ENCODE peak calls at places on chromosomes 6 and 20, in eight cellular contexts. One of them, this sample, is unnamed.
A peak's percentile ranks its signal among the peaks of the same experiment; 100 is the strongest.

GRCh38 chr6:44668391-44668930 is 281.0 kb downstream of the CDC5L start:
- DNase-seq in HepG2: no peak
- DNase-seq in endothelial cell of umbilical vein: no peak
- DNase-seq in K562: no peak
- DNase-seq in H1: no peak
- DNase-seq in A549: no peak
- DNase-seq in GM12878: no peak
- DNase-seq in HCT116: no peak
- DNase-seq in this sample: no peak

GRCh38 chr6:28585335-28585734 is 59.7 kb downstream of the GPX5 start:
- DNase-seq in HCT116: no peak
- DNase-seq in K562: peak; percentile 31
- DNase-seq in HepG2: peak; percentile 55
- DNase-seq in H1: no peak
- DNase-seq in GM12878: no peak
- DNase-seq in A549: no peak
- DNase-seq in endothelial cell of umbilical vein: no peak
- DNase-seq in this sample: peak; percentile 22

GRCh38 chr20:46872315-46873211 is 22.1 kb upstream of the EYA2 start:
- DNase-seq in HCT116: peak; percentile 13
- DNase-seq in A549: no peak
- DNase-seq in H1: no peak
- DNase-seq in HepG2: no peak
- DNase-seq in GM12878: no peak
- DNase-seq in endothelial cell of umbilical vein: no peak
- DNase-seq in K562: peak; percentile 19
- DNase-seq in this sample: peak; percentile 8

GRCh38 chr20:31968299-31969126 is 562 bp downstream of the XKR7 start:
- DNase-seq in endothelial cell of umbilical vein: peak; percentile 69
- DNase-seq in GM12878: no peak
- DNase-seq in HepG2: peak; percentile 64
- DNase-seq in K562: peak; percentile 96
- DNase-seq in H1: peak; percentile 77
- DNase-seq in A549: peak; percentile 81
- DNase-seq in HCT116: no peak
- DNase-seq in this sample: peak; percentile 87

GRCh38 chr6:28544211-28544610 is 18.5 kb downstream of the GPX5 start:
- DNase-seq in endothelial cell of umbilical vein: no peak
- DNase-seq in H1: no peak
- DNase-seq in GM12878: no peak
- DNase-seq in HepG2: no peak
- DNase-seq in K562: no peak
- DNase-seq in HCT116: no peak
- DNase-seq in A549: no peak
- DNase-seq in this sample: peak; percentile 34

GRCh38 chr20:17657079-17657825 is 24.8 kb downstream of the RRBP1 start:
- DNase-seq in HepG2: no peak
- DNase-seq in HCT116: no peak
- DNase-seq in GM12878: no peak
- DNase-seq in K562: no peak
- DNase-seq in H1: no peak
- DNase-seq in A549: no peak
- DNase-seq in endothelial cell of umbilical vein: no peak
- DNase-seq in this sample: no peak

GRCh38 chr6:85041376-85041775 is 277.0 kb upstream of the TBX18 start:
- DNase-seq in HCT116: no peak
- DNase-seq in endothelial cell of umbilical vein: peak; percentile 86
- DNase-seq in K562: no peak
- DNase-seq in A549: no peak
- DNase-seq in GM12878: peak; percentile 5
- DNase-seq in H1: no peak
- DNase-seq in HepG2: no peak
- DNase-seq in this sample: peak; percentile 42

GRCh38 chr20:32017711-32018251 is 7.5 kb downstream of the CCM2L start:
- DNase-seq in endothelial cell of umbilical vein: no peak
- DNase-seq in K562: peak; percentile 76
- DNase-seq in GM12878: no peak
- DNase-seq in A549: peak; percentile 46
- DNase-seq in HCT116: peak; percentile 79
- DNase-seq in H1: peak; percentile 85
- DNase-seq in HepG2: peak; percentile 69
- DNase-seq in this sample: peak; percentile 39

GRCh38 chr6:61622601-61623000 is 663.4 kb downstream of the KHDRBS2 start:
- DNase-seq in H1: no peak
- DNase-seq in K562: no peak
- DNase-seq in HCT116: no peak
- DNase-seq in GM12878: no peak
- DNase-seq in A549: no peak
- DNase-seq in endothelial cell of umbilical vein: no peak
- DNase-seq in HepG2: no peak
- DNase-seq in this sample: no peak

GRCh38 chr6:40399888-40400468 is 187.2 kb downstream of the LRFN2 start:
- DNase-seq in HCT116: no peak
- DNase-seq in A549: no peak
- DNase-seq in H1: no peak
- DNase-seq in GM12878: no peak
- DNase-seq in endothelial cell of umbilical vein: no peak
- DNase-seq in HepG2: no peak
- DNase-seq in K562: peak; percentile 46
- DNase-seq in this sample: no peak

GRCh38 chr6:148239215-148239614 is 103.4 kb upstream of the SASH1 start:
- DNase-seq in H1: no peak
- DNase-seq in GM12878: no peak
- DNase-seq in K562: no peak
- DNase-seq in HCT116: no peak
- DNase-seq in endothelial cell of umbilical vein: no peak
- DNase-seq in A549: no peak
- DNase-seq in HepG2: no peak
- DNase-seq in this sample: no peak

GRCh38 chr6:37289931-37290330 is 32.0 kb upstream of the TMEM217 start:
- DNase-seq in H1: no peak
- DNase-seq in K562: no peak
- DNase-seq in endothelial cell of umbilical vein: no peak
- DNase-seq in A549: no peak
- DNase-seq in GM12878: no peak
- DNase-seq in HCT116: no peak
- DNase-seq in HepG2: no peak
- DNase-seq in this sample: no peak

GRCh38 chr6:125201961-125202729 is 48.6 kb downstream of the TPD52L1 start:
- DNase-seq in A549: peak; percentile 35
- DNase-seq in HepG2: no peak
- DNase-seq in endothelial cell of umbilical vein: peak; percentile 77
- DNase-seq in K562: peak; percentile 27
- DNase-seq in GM12878: no peak
- DNase-seq in H1: no peak
- DNase-seq in HCT116: peak; percentile 81
- DNase-seq in this sample: no peak

GRCh38 chr20:13648291-13648690 is 9.6 kb upstream of the TASP1 start:
- DNase-seq in HCT116: no peak
- DNase-seq in GM12878: no peak
- DNase-seq in K562: no peak
- DNase-seq in endothelial cell of umbilical vein: no peak
- DNase-seq in H1: no peak
- DNase-seq in HepG2: no peak
- DNase-seq in A549: no peak
- DNase-seq in this sample: no peak

GRCh38 chr20:48191200-48191599 is 405.9 kb upstream of the SULF2 start:
- DNase-seq in K562: no peak
- DNase-seq in HCT116: no peak
- DNase-seq in endothelial cell of umbilical vein: no peak
- DNase-seq in A549: no peak
- DNase-seq in H1: no peak
- DNase-seq in HepG2: no peak
- DNase-seq in GM12878: no peak
- DNase-seq in this sample: no peak

GRCh38 chr20:50285376-50286173 is 94.9 kb downstream of the CEBPB start:
- DNase-seq in H1: no peak
- DNase-seq in endothelial cell of umbilical vein: peak; percentile 72
- DNase-seq in A549: no peak
- DNase-seq in HepG2: no peak
- DNase-seq in GM12878: peak; percentile 28
- DNase-seq in K562: no peak
- DNase-seq in HCT116: no peak
- DNase-seq in this sample: no peak

GRCh38 chr6:3625980-3626533 is 125.5 kb downstream of the PXDC1 start:
- DNase-seq in HepG2: no peak
- DNase-seq in HCT116: no peak
- DNase-seq in endothelial cell of umbilical vein: no peak
- DNase-seq in K562: no peak
- DNase-seq in GM12878: no peak
- DNase-seq in A549: no peak
- DNase-seq in H1: no peak
- DNase-seq in this sample: no peak

GRCh38 chr20:1171461-1172093 is 13.2 kb downstream of the TMEM74B start:
- DNase-seq in endothelial cell of umbilical vein: peak; percentile 26
- DNase-seq in HCT116: no peak
- DNase-seq in GM12878: no peak
- DNase-seq in A549: no peak
- DNase-seq in HepG2: peak; percentile 42
- DNase-seq in K562: peak; percentile 66
- DNase-seq in H1: no peak
- DNase-seq in this sample: peak; percentile 59

GRCh38 chr6:35043381-35043780 is 97.8 kb downstream of the TCP11 start:
- DNase-seq in HCT116: no peak
- DNase-seq in H1: no peak
- DNase-seq in endothelial cell of umbilical vein: peak; percentile 24
- DNase-seq in K562: no peak
- DNase-seq in A549: no peak
- DNase-seq in HepG2: no peak
- DNase-seq in GM12878: no peak
- DNase-seq in this sample: peak; percentile 78

GRCh38 chr6:128836761-128837160 is 46.2 kb upstream of the LAMA2 start:
- DNase-seq in HCT116: no peak
- DNase-seq in A549: no peak
- DNase-seq in GM12878: no peak
- DNase-seq in endothelial cell of umbilical vein: no peak
- DNase-seq in H1: no peak
- DNase-seq in K562: no peak
- DNase-seq in HepG2: no peak
- DNase-seq in this sample: no peak

GRCh38 chr6:36368921-36369880 is 18.3 kb downstream of the ETV7 start:
- DNase-seq in A549: no peak
- DNase-seq in HepG2: no peak
- DNase-seq in GM12878: no peak
- DNase-seq in H1: no peak
- DNase-seq in K562: no peak
- DNase-seq in endothelial cell of umbilical vein: no peak
- DNase-seq in HCT116: no peak
- DNase-seq in this sample: peak; percentile 96

GRCh38 chr20:31704225-31705119 is 18.2 kb downstream of the BCL2L1 start:
- DNase-seq in A549: peak; percentile 75
- DNase-seq in endothelial cell of umbilical vein: peak; percentile 54
- DNase-seq in HepG2: peak; percentile 100
- DNase-seq in H1: no peak
- DNase-seq in K562: no peak
- DNase-seq in HCT116: peak; percentile 93
- DNase-seq in GM12878: no peak
- DNase-seq in this sample: no peak

DNA sequence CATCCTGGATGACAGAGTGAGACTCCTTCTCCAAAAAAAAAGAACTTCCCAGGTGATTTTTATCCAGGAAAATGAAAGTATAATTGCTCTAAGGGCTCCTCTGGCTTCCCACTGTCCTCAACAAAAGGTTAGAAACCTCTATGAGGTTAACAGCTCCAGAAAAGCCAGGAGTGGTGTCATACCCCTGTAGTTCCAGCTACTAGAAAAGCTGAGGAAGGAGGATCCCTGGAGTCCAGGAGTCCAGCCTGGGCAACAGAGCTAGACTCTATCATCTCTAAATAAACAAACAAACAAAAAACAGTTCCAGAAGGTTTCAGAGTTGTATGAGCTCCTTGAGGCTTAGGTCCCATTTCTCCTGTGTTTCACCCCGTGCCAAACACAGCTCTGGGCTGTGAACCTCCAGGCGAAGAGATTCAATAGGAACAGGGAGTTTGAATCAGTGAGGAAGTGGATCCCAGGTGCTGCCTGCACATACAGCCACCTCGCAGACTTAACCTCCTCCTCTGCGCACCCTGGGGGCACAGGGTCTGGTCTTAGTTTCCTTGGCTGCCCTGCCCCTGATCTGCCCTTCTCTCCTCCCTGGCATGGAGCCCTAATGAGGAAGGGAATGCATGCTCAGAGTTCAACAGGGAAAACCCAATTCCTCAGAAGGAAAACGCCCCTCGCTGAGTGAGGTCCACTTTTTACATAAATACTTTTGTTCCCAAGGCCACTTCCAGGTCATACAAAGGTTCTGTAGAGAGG is 31.0 kb downstream of the ZC3H12D start:
- DNase-seq in endothelial cell of umbilical vein: no peak
- DNase-seq in HepG2: no peak
- DNase-seq in GM12878: no peak
- DNase-seq in HCT116: no peak
- DNase-seq in K562: no peak
- DNase-seq in H1: no peak
- DNase-seq in A549: no peak
- DNase-seq in this sample: no peak
- H3K4me3 ChIP-seq in endothelial cell of umbilical vein: no peak overlapping the region
- H3K4me3 ChIP-seq in HepG2: no peak overlapping the region
- H3K4me3 ChIP-seq in GM12878: no peak overlapping the region
- H3K4me3 ChIP-seq in HCT116: no peak overlapping the region
- H3K4me3 ChIP-seq in K562: no peak overlapping the region
- H3K4me3 ChIP-seq in H1: no peak overlapping the region
- H3K4me3 ChIP-seq in A549: no peak overlapping the region
- H3K4me3 ChIP-seq in this sample: no peak overlapping the region

GRCh38 chr20:60132162-60132826 is 174.1 kb downstream of the CDH26 start:
- DNase-seq in endothelial cell of umbilical vein: no peak
- DNase-seq in H1: no peak
- DNase-seq in A549: no peak
- DNase-seq in K562: no peak
- DNase-seq in GM12878: no peak
- DNase-seq in HepG2: no peak
- DNase-seq in HCT116: no peak
- DNase-seq in this sample: no peak
- TF ChIP-seq MAX in endothelial cell of umbilical vein: no peak
- TF ChIP-seq MAX in H1: no peak
- TF ChIP-seq MAX in A549: no peak
- TF ChIP-seq MAX in K562: no peak
- TF ChIP-seq MAX in GM12878: no peak
- TF ChIP-seq MAX in HepG2: no peak
- TF ChIP-seq MAX in HCT116: no peak
- TF ChIP-seq MAX in this sample: no peak

DNA sequence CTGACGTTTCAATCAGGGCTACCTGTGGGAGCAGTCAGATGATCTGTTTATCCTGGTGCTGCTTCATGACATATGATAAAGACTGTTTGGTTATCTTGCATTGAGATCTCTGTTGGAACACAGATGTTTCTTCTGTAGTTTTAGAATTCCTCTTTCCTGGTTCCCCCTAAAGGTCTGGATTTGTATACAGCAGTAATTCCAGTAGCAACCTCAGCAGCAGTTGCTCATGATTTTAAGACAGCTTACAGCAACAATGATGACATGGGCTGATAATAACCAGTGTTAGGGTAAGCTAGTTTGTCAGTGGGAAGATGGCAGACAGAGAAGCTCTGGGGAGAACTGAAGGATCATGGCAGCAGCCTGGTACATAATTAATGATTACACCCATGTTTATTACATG is 439.4 kb downstream of the PHF3 start:
- DNase-seq in K562: no peak
- DNase-seq in H1: no peak
- DNase-seq in HepG2: no peak
- DNase-seq in A549: no peak
- DNase-seq in GM12878: no peak
- DNase-seq in HCT116: no peak
- DNase-seq in endothelial cell of umbilical vein: no peak
- DNase-seq in this sample: no peak
- TF ChIP-seq CTCF in K562: no peak
- TF ChIP-seq CTCF in H1: no peak
- TF ChIP-seq CTCF in HepG2: no peak
- TF ChIP-seq CTCF in A549: no peak
- TF ChIP-seq CTCF in GM12878: no peak
- TF ChIP-seq CTCF in HCT116: no peak
- TF ChIP-seq CTCF in endothelial cell of umbilical vein: no peak
- TF ChIP-seq CTCF in this sample: no peak

GRCh38 chr20:56800088-56800487 is 171.0 kb downstream of the TFAP2C start:
- DNase-seq in HepG2: no peak
- DNase-seq in K562: no peak
- DNase-seq in H1: no peak
- DNase-seq in HCT116: no peak
- DNase-seq in A549: no peak
- DNase-seq in endothelial cell of umbilical vein: no peak
- DNase-seq in GM12878: no peak
- DNase-seq in this sample: no peak
- H3K4me3 ChIP-seq in HepG2: no peak overlapping the region
- H3K4me3 ChIP-seq in K562: no peak overlapping the region
- H3K4me3 ChIP-seq in H1: no peak overlapping the region
- H3K4me3 ChIP-seq in HCT116: no peak overlapping the region
- H3K4me3 ChIP-seq in A549: no peak overlapping the region
- H3K4me3 ChIP-seq in endothelial cell of umbilical vein: no peak overlapping the region
- H3K4me3 ChIP-seq in GM12878: no peak overlapping the region
- H3K4me3 ChIP-seq in this sample: no peak overlapping the region

This sample was measured in NB4.